ENCODE peak calls at places on chromosomes 3 and 15, in ten cellular contexts. H is ovary, X is adrenal gland, T is body of pancreas, A is upper lobe of left lung, J is esophagus muscularis mucosa, W is tibial nerve, K is H1, Z is HCT116, L is heart left ventricle. B is an unnamed sample.

GRCh38 chr3:39501982-39502837 is 34.7 kb downstream of the MOBP start:
- DNase-seq in H (no peak), X (no peak), T (no peak), A (no peak), J (no peak), W (no peak), K (no peak), Z (no peak), L (no peak), B (no peak)

GRCh38 chr3:190155752-190156151 is 35.1 kb upstream of the P3H2 start:
- DNase-seq in H (no peak), X (no peak), T (no peak), A (no peak), J (no peak), W (no peak), K (no peak), Z (peak; percentile 35), L (no peak), B (no peak)

GRCh38 chr3:194673761-194674160 is 1.8 kb upstream of the LSG1 start:
- DNase-seq in H (no peak), X (no peak), T (no peak), A (no peak), J (peak; percentile 45), W (no peak), K (no peak), Z (no peak), L (no peak), B (no peak)

GRCh38 chr3:132432639-132433038 is 15.3 kb downstream of the DNAJC13 start:
- DNase-seq in H (no peak), X (peak; percentile 11), T (no peak), A (no peak), J (no peak), W (no peak), K (no peak), Z (peak; percentile 34), L (no peak), B (no peak)

GRCh38 chr3:39118931-39119660 is 11.6 kb downstream of the TTC21A start:
- DNase-seq in H (no peak), X (no peak), T (no peak), A (no peak), J (no peak), W (no peak), K (no peak), Z (no peak), L (no peak), B (no peak)

GRCh38 chr3:146803746-146804145 is 198.6 kb upstream of the PLSCR5 start:
- DNase-seq in H (no peak), X (no peak), T (no peak), A (no peak), J (no peak), W (peak; percentile 8), K (peak; percentile 7), Z (no peak), L (no peak), B (no peak)

GRCh38 chr15:68385240-68385561 is 46.8 kb downstream of the ITGA11 start:
- DNase-seq in H (no peak), X (no peak), T (no peak), A (no peak), J (no peak), W (no peak), K (no peak), Z (no peak), L (no peak), B (peak; percentile 48)

GRCh38 chr15:77030042-77030927 is 35.4 kb downstream of the PSTPIP1 start:
- DNase-seq in H (no peak), X (no peak), T (peak; percentile 12), A (peak; percentile 21), J (no peak), W (no peak), K (no peak), Z (no peak), L (peak; percentile 23), B (peak; percentile 64)

GRCh38 chr15:68618339-68619302 is 39.8 kb downstream of the CORO2B start:
- DNase-seq in H (peak; percentile 35), X (peak; percentile 21), T (no peak), A (no peak), J (no peak), W (no peak), K (no peak), Z (no peak), L (no peak), B (no peak)

GRCh38 chr3:48407542-48408099 is 22.3 kb downstream of the PLXNB1 start:
- DNase-seq in H (no peak), X (no peak), T (no peak), A (peak; percentile 10), J (no peak), W (peak; percentile 2), K (no peak), Z (no peak), L (no peak), B (no peak)

GRCh38 chr3:138946554-138947302 is at the start of the genes FOXL2 and FOXL2NB:
- DNase-seq in H (peak; percentile 96), X (peak; percentile 76), T (peak; percentile 40), A (no peak), J (no peak), W (no peak), K (no peak), Z (no peak), L (no peak), B (no peak)

DNA sequence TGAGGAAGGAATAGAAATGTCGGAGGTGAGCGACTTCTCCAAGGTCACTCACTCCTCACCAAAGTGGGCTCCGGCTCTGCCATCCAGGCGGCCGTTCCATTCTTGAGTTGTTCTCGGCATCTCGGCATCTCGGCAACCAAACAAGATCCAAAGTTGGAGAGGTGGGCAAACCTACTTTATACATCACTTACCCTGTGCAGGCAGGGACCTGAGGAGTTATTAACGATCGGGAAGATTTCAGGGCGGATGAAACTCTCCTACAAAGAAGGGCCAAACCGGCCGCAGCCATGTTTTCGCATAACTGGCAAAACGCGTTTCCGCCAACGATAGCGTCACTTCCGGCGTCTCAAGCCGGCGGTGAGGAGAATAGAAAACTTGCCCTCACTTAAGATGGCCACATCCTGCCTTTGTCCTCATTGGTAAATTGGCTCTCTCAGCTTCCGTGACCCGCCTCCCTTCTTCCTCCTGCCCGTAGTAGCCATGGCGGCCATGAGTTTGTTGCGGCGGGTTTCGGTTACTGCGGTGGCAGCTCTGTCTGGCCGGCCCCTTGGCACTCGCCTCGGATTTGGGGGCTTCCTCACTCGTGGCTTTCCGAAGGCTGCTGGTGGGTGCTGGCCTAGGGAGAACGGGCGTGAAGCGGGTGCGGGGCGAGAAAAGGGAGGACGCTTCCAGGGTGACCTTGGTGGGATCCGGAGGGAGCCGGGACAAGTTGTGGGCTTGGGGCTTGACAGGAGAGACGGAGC is at the start of the genes MRPL47 and NDUFB5:
- DNase-seq in H (peak; percentile 92), X (peak; percentile 96), T (peak; percentile 93), A (peak; percentile 95), J (peak; percentile 98), W (peak; percentile 96), K (peak; percentile 81), Z (peak; percentile 91), L (peak; percentile 95), B (peak; percentile 95)
- TF ChIP-seq POLR2A in H (peak; percentile 75), X (peak; percentile 78), T (peak; percentile 85), A (peak; percentile 53), J (peak; percentile 51), W (peak; percentile 40), K (peak; percentile 99), Z (peak; percentile 87), L (peak; percentile 73), B (no peak)

GRCh38 chr15:73937726-73938125 is 11.5 kb downstream of the LOXL1 start:
- DNase-seq in H (no peak), X (no peak), T (no peak), A (no peak), J (no peak), W (no peak), K (no peak), Z (no peak), L (no peak), B (no peak)

GRCh38 chr15:73935547-73935946 is 9.3 kb downstream of the LOXL1 start:
- DNase-seq in H (no peak), X (no peak), T (no peak), A (no peak), J (no peak), W (no peak), K (no peak), Z (no peak), L (peak; percentile 26), B (no peak)

GRCh38 chr15:73937313-73937695 is 11.0 kb downstream of the LOXL1 start:
- DNase-seq in H (no peak), X (no peak), T (no peak), A (no peak), J (no peak), W (no peak), K (no peak), Z (no peak), L (no peak), B (no peak)

GRCh38 chr15:73936588-73937312 is 10.5 kb downstream of the LOXL1 start:
- DNase-seq in H (no peak), X (no peak), T (no peak), A (no peak), J (no peak), W (no peak), K (no peak), Z (no peak), L (peak; percentile 14), B (no peak)

GRCh38 chr15:73936181-73936580 is 9.9 kb downstream of the LOXL1 start:
- DNase-seq in H (peak; percentile 67), X (no peak), T (no peak), A (no peak), J (no peak), W (no peak), K (no peak), Z (no peak), L (peak; percentile 21), B (no peak)
- TF ChIP-seq CTCF in H (no peak), X (no peak), T (no peak), A (no peak), J (no peak), W (no peak), K (no peak), Z (no peak), L (no peak), B (no peak)

GRCh38 chr3:187288176-187288893 is 3.2 kb downstream of the MASP1 start:
- DNase-seq in H (no peak), X (peak; percentile 30), T (no peak), A (peak; percentile 37), J (peak; percentile 85), W (no peak), K (no peak), Z (no peak), L (peak; percentile 47), B (no peak)
- TF ChIP-seq POLR2A in H (no peak), X (no peak), T (no peak), A (no peak), J (no peak), W (no peak), K (no peak), Z (no peak), L (no peak), B (no peak)

DNA sequence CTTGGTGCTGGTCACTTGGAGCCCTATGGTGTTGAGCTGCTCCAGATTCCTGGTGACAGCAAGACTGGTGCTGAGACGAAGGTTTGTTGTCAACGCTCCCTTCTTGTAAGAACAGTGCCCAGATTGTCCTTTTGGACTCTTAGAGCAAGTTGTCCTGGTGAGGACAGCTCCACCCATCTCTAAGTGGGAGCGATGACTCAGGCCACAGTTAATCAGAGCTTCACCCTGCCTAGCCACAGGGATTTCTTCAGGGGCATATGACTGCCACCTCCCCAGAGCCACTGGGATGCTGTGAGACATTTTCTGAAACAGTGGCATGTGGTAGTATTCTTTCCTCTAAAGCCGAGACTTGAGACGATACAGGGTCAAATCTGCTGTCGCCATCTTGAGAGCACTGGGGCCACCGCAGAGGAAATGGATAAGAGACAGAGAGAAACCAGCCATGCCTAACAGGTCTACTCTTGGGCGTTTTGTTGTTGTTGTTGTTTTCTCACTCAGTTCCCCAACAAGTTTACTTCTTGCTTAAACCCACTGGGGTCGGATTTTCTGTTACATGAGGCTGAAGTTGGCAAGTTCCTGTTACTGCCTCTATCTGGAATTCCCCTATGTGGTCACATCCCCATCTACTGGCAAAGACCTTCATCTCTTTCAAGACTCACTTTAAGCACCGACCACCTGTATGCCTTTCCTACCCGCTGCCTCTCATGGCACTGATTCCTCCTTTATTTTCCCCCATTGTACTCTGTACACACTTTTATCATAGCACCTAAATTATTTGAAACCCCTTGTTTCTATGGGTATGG is 16.0 kb upstream of the PCOLCE2 start:
- DNase-seq in H (no peak), X (no peak), T (no peak), A (peak; percentile 40), J (no peak), W (no peak), K (no peak), Z (no peak), L (no peak), B (no peak)
- TF ChIP-seq CTCF in H (no peak), X (no peak), T (no peak), A (no peak), J (no peak), W (no peak), K (no peak), Z (peak; percentile 41), L (peak; percentile 15), B (no peak)

B was measured in lower leg skin.